ENCODE peak calls at places on chromosomes 16 and 17, in seven cellular contexts. W is uterus, N is fibroblast of lung, T is neural progenitor cell, D is prostate gland, Y is A549, M is retinal pigment epithelial cell. K is an unnamed sample.

GRCh38 chr17:29190039-29190438 is 9.8 kb upstream of the MYO18A start:
- DNase-seq in W (no peak), N (no peak), T (no peak), D (no peak), Y (no peak), M (no peak), K (no peak)

GRCh38 chr17:69050999-69051775 is 9.5 kb downstream of the ABCA9 start:
- DNase-seq in W (no peak), N (peak), T (no peak), D (no peak), Y (no peak), M (no peak), K (no peak)

GRCh38 chr16:72428611-72429376 is 256.8 kb upstream of the PMFBP1 start:
- DNase-seq in W (no peak), N (no peak), T (no peak), D (no peak), Y (no peak), M (no peak), K (no peak)

GRCh38 chr16:81731636-81732035 is 47.5 kb upstream of the PLCG2 start:
- DNase-seq in W (no peak), N (no peak), T (peak), D (no peak), Y (no peak), M (no peak), K (no peak)

GRCh38 chr17:62848334-62848733 is 40.2 kb upstream of the MARCHF10 start:
- DNase-seq in W (no peak), N (no peak), T (no peak), D (no peak), Y (no peak), M (no peak), K (no peak)

GRCh38 chr17:58318065-58318481 is 10.5 kb downstream of the TSPOAP1 start:
- DNase-seq in W (peak), N (no peak), T (no peak), D (no peak), Y (no peak), M (no peak), K (no peak)

GRCh38 chr16:68417711-68418301 is 30.5 kb downstream of the SMPD3 start:
- DNase-seq in W (peak), N (no peak), T (no peak), D (peak), Y (no peak), M (peak), K (no peak)

GRCh38 chr17:2928294-2928890 is 132.2 kb downstream of the RAP1GAP2 start:
- DNase-seq in W (no peak), N (no peak), T (no peak), D (no peak), Y (no peak), M (no peak), K (no peak)

GRCh38 chr17:30133197-30133596 is 16.6 kb downstream of the NSRP1 start:
- DNase-seq in W (no peak), N (no peak), T (no peak), D (no peak), Y (no peak), M (no peak), K (no peak)

GRCh38 chr16:27430512-27430911 is 28.5 kb downstream of the IL21R start:
- DNase-seq in W (no peak), N (no peak), T (no peak), D (no peak), Y (no peak), M (no peak), K (no peak)

GRCh38 chr17:42311240-42312034 is 23.1 kb downstream of the STAT5A start:
- DNase-seq in W (peak), N (peak), T (peak), D (peak), Y (no peak), M (peak), K (peak)

GRCh38 chr17:42310281-42311156 is 22.2 kb downstream of the STAT5A start:
- DNase-seq in W (peak), N (no peak), T (peak), D (no peak), Y (no peak), M (no peak), K (no peak)

GRCh38 chr17:42313389-42313772 is 25.1 kb downstream of the STAT5A start:
- DNase-seq in W (no peak), N (no peak), T (no peak), D (no peak), Y (no peak), M (no peak), K (no peak)

GRCh38 chr17:42312285-42313130 is 24.2 kb downstream of the STAT5A start:
- DNase-seq in W (peak), N (peak), T (peak), D (peak), Y (peak), M (peak), K (no peak)

GRCh38 chr17:42312035-42312284 is 23.7 kb downstream of the STAT5A start:
- DNase-seq in W (no peak), N (no peak), T (no peak), D (no peak), Y (no peak), M (no peak), K (no peak)
- TF ChIP-seq CTCF in W (no peak), N (no peak), T (no peak), D (no peak), Y (no peak), M (no peak), K (no peak)

GRCh38 chr17:8294361-8294760 is 839 bp downstream of the SLC25A35 start:
- DNase-seq in W (no peak), N (no peak), T (no peak), D (no peak), Y (no peak), M (no peak), K (no peak)
- H3K4me3 ChIP-seq in W (no peak), N (peak), T (peak), D (no peak), Y (peak), M (no peak), K (no peak)

DNA sequence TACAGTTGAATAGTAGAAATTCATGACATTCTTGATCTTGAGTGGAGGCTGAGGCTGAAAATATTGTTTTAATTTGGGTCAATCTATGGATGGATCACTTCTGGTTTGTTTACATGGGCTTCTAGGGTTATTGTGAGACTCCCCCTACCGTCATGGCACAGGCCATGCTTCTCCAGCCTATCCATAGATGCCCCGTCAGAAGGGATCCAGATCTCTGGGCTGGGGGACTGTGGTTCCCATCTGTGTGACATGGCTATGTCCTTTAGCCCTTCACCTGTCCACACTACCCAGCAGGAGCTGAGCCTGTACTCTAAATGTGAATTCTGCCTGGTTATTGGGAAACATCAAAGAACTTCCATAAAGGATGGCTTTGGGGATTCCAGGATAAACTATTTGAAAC is 160.4 kb downstream of the ABCC12 start:
- DNase-seq in W (no peak), N (no peak), T (no peak), D (no peak), Y (no peak), M (no peak), K (no peak)
- TF ChIP-seq CTCF in W (no peak), N (no peak), T (no peak), D (no peak), Y (no peak), M (no peak), K (no peak)

GRCh38 chr16:87375426-87376135 is 8.0 kb downstream of the FBXO31 start:
- DNase-seq in W (no peak), N (no peak), T (peak), D (no peak), Y (no peak), M (no peak), K (no peak)
- H3K4me3 ChIP-seq in W (no peak), N (no peak), T (no peak), D (no peak), Y (no peak), M (no peak), K (no peak)

GRCh38 chr17:82371333-82372062 is at the start of gene UTS2R:
- DNase-seq in W (no peak), N (no peak), T (peak), D (no peak), Y (no peak), M (no peak), K (no peak)

GRCh38 chr17:82372063-82372590 is 562 bp downstream of the UTS2R start:
- DNase-seq in W (no peak), N (no peak), T (no peak), D (no peak), Y (no peak), M (no peak), K (no peak)

GRCh38 chr17:82373731-82374625 is 2.4 kb downstream of the UTS2R start:
- DNase-seq in W (no peak), N (no peak), T (no peak), D (no peak), Y (no peak), M (no peak), K (no peak)

GRCh38 chr17:82374626-82375331 is 3.2 kb downstream of the UTS2R start:
- DNase-seq in W (no peak), N (no peak), T (no peak), D (no peak), Y (no peak), M (no peak), K (no peak)

GRCh38 chr17:82372591-82373452 is 1.3 kb downstream of the UTS2R start:
- DNase-seq in W (no peak), N (no peak), T (peak), D (no peak), Y (no peak), M (no peak), K (no peak)
- TF ChIP-seq CTCF in W (no peak), N (no peak), T (no peak), D (no peak), Y (no peak), M (no peak), K (no peak)

DNA sequence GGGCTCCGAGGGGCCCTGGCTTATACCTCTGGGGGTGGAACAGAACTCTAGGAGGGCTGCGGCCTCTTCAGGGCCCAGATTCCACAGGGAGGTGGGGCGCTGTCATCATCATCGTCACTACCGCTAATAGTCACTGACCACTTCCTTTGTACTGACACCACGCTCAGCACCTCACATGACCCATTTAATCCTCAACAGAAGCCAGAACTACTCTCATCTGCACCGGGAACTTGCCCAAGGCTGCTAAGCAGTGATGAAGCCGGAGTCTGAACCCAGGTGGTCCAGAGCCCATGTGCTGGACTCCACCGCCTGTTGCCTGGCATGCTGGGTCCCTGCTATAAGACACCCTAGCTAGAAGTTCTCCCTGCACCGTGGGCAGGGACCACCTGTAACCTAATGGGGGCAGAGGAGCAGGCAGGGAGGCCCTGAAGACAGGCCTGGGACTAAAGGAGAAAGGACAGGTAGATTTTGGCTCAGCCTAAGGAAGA is 12.0 kb downstream of the UNC13D start:
- DNase-seq in W (peak), N (peak), T (no peak), D (no peak), Y (no peak), M (peak), K (no peak)
- H3K4me3 ChIP-seq in W (no peak), N (no peak), T (no peak), D (no peak), Y (no peak), M (no peak), K (no peak)

GRCh38 chr17:77428901-77429734 is 288.3 kb downstream of the SEC14L1 start:
- DNase-seq in W (no peak), N (no peak), T (no peak), D (no peak), Y (no peak), M (no peak), K (no peak)

GRCh38 chr17:77428020-77428781 is 287.4 kb downstream of the SEC14L1 start:
- DNase-seq in W (no peak), N (no peak), T (no peak), D (no peak), Y (no peak), M (no peak), K (no peak)

GRCh38 chr17:77432034-77432554 is 291.3 kb downstream of the SEC14L1 start:
- DNase-seq in W (no peak), N (no peak), T (no peak), D (no peak), Y (no peak), M (no peak), K (no peak)

GRCh38 chr17:77429735-77429984 is 288.9 kb downstream of the SEC14L1 start:
- DNase-seq in W (no peak), N (no peak), T (no peak), D (no peak), Y (no peak), M (no peak), K (no peak)

DNA sequence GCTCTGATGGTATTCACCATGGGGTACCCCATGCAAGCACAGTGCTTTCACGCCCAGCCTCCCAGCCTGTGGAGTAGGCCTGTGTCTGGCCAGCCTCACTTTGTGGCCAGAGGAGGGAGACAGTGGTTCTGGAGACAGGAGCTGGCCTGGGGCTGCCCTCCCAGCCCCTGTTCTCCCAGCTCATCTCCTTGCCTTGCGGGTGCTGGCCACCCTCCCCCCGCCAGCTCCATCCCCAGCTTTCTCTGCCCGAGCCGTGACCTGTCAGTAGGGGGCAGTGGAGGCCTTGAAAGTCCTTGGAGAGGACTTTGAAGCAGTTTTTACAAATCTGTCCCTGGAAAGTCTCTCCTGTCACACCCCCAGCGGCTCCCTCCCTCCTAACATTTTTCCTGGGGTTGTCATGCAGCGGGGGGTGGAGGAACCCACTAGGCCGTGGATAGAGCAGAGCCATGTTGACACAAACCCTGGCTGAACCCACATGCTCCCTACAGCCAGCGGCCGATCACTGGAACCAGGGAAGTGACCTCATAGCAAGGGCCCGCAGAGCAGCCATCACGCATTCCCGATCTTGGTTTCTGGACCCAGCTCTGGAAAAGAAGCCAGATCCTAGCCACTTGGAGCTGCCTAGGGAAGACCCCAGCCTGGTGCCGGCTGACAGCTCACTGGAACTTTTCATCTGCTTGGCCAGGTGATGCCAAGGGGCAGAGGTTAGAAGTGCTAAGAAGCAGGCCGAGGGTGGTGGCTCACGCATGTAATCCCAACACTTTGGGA is 289.4 kb downstream of the SEC14L1 start:
- DNase-seq in W (peak), N (peak), T (peak), D (peak), Y (peak), M (no peak), K (peak)
- TF ChIP-seq CTCF in W (peak), N (peak), T (peak), D (peak), Y (peak), M (peak), K (peak)

GRCh38 chr17:44981221-44981968 is 13.3 kb upstream of the C1QL1 start:
- DNase-seq in W (no peak), N (peak), T (no peak), D (no peak), Y (peak), M (no peak), K (peak)
- H3K4me3 ChIP-seq in W (no peak), N (peak), T (no peak), D (no peak), Y (peak), M (no peak), K (peak)

K was measured in epithelial cell of proximal tubule.